ENCODE peak calls at places on chromosomes 3 and 15, in seven cellular contexts. One of them, this sample, is unnamed.
A peak's percentile ranks its signal among the peaks of the same experiment; 100 is the strongest.

GRCh38 chr3:194536883-194537637 is 50.3 kb upstream of the ATP13A3 start:
- DNase-seq in GM10248: no peak
- DNase-seq in cardiac muscle cell: no peak
- DNase-seq in stomach: peak; percentile 80
- DNase-seq in HCT116: no peak
- DNase-seq in coronary artery: no peak
- DNase-seq in prostate gland: peak; percentile 83
- DNase-seq in this sample: no peak

GRCh38 chr3:18656866-18657265 is 231.7 kb upstream of the SATB1 start:
- DNase-seq in coronary artery: no peak
- DNase-seq in prostate gland: no peak
- DNase-seq in cardiac muscle cell: no peak
- DNase-seq in HCT116: no peak
- DNase-seq in GM10248: no peak
- DNase-seq in stomach: no peak
- DNase-seq in this sample: no peak

GRCh38 chr3:74129056-74129455 is 485.4 kb downstream of the CNTN3 start:
- DNase-seq in stomach: no peak
- DNase-seq in cardiac muscle cell: no peak
- DNase-seq in prostate gland: no peak
- DNase-seq in coronary artery: no peak
- DNase-seq in HCT116: no peak
- DNase-seq in GM10248: no peak
- DNase-seq in this sample: no peak

GRCh38 chr3:154615451-154615850 is 185.5 kb upstream of the GPR149 start:
- DNase-seq in HCT116: no peak
- DNase-seq in GM10248: no peak
- DNase-seq in prostate gland: no peak
- DNase-seq in cardiac muscle cell: no peak
- DNase-seq in stomach: no peak
- DNase-seq in coronary artery: no peak
- DNase-seq in this sample: no peak

GRCh38 chr3:126894516-126894915 is 88.4 kb upstream of the PLXNA1 start:
- DNase-seq in coronary artery: no peak
- DNase-seq in GM10248: no peak
- DNase-seq in prostate gland: no peak
- DNase-seq in cardiac muscle cell: no peak
- DNase-seq in stomach: no peak
- DNase-seq in HCT116: no peak
- DNase-seq in this sample: no peak

GRCh38 chr3:117059054-117059989 is 349.7 kb downstream of the TUSC7 start:
- DNase-seq in coronary artery: no peak
- DNase-seq in HCT116: peak; percentile 6
- DNase-seq in GM10248: no peak
- DNase-seq in prostate gland: no peak
- DNase-seq in stomach: no peak
- DNase-seq in cardiac muscle cell: peak; percentile 52
- DNase-seq in this sample: no peak

GRCh38 chr15:38362355-38362754 is 91.6 kb upstream of the FAM98B start:
- DNase-seq in cardiac muscle cell: no peak
- DNase-seq in coronary artery: no peak
- DNase-seq in HCT116: no peak
- DNase-seq in GM10248: no peak
- DNase-seq in prostate gland: no peak
- DNase-seq in stomach: no peak
- DNase-seq in this sample: no peak

GRCh38 chr3:65422154-65422553 is 616.6 kb downstream of the MAGI1 start:
- DNase-seq in coronary artery: no peak
- DNase-seq in stomach: no peak
- DNase-seq in cardiac muscle cell: no peak
- DNase-seq in GM10248: no peak
- DNase-seq in prostate gland: no peak
- DNase-seq in HCT116: no peak
- DNase-seq in this sample: no peak

GRCh38 chr15:68435966-68436365 is 4.0 kb upstream of the ITGA11 start:
- DNase-seq in HCT116: no peak
- DNase-seq in prostate gland: no peak
- DNase-seq in coronary artery: peak; percentile 72
- DNase-seq in cardiac muscle cell: no peak
- DNase-seq in stomach: no peak
- DNase-seq in GM10248: no peak
- DNase-seq in this sample: peak; percentile 54

GRCh38 chr3:110491413-110491812 is 580.2 kb upstream of the NECTIN3 start:
- DNase-seq in cardiac muscle cell: no peak
- DNase-seq in prostate gland: no peak
- DNase-seq in coronary artery: no peak
- DNase-seq in HCT116: no peak
- DNase-seq in stomach: no peak
- DNase-seq in GM10248: no peak
- DNase-seq in this sample: no peak

GRCh38 chr15:33837294-33837693 is 131.0 kb upstream of the CHRM5 start:
- DNase-seq in stomach: no peak
- DNase-seq in cardiac muscle cell: no peak
- DNase-seq in HCT116: no peak
- DNase-seq in GM10248: no peak
- DNase-seq in coronary artery: no peak
- DNase-seq in prostate gland: no peak
- DNase-seq in this sample: no peak

GRCh38 chr3:117052356-117052755 is 342.8 kb downstream of the TUSC7 start:
- DNase-seq in stomach: no peak
- DNase-seq in cardiac muscle cell: no peak
- DNase-seq in coronary artery: no peak
- DNase-seq in prostate gland: no peak
- DNase-seq in HCT116: no peak
- DNase-seq in GM10248: no peak
- DNase-seq in this sample: no peak

GRCh38 chr15:84595660-84596059 is 5.1 kb upstream of the ZSCAN2 start:
- DNase-seq in HCT116: no peak
- DNase-seq in stomach: no peak
- DNase-seq in coronary artery: no peak
- DNase-seq in prostate gland: no peak
- DNase-seq in GM10248: no peak
- DNase-seq in cardiac muscle cell: no peak
- DNase-seq in this sample: no peak

GRCh38 chr15:63288342-63288741 is 10.9 kb downstream of the APH1B start:
- DNase-seq in cardiac muscle cell: no peak
- DNase-seq in HCT116: no peak
- DNase-seq in GM10248: no peak
- DNase-seq in prostate gland: no peak
- DNase-seq in coronary artery: no peak
- DNase-seq in stomach: no peak
- DNase-seq in this sample: no peak

GRCh38 chr15:92205255-92205739 is 188.4 kb upstream of the ST8SIA2 start:
- DNase-seq in HCT116: no peak
- DNase-seq in stomach: no peak
- DNase-seq in coronary artery: no peak
- DNase-seq in cardiac muscle cell: peak; percentile 43
- DNase-seq in GM10248: no peak
- DNase-seq in prostate gland: no peak
- DNase-seq in this sample: peak; percentile 53
- TF ChIP-seq CTCF in HCT116: peak; percentile 16
- TF ChIP-seq CTCF in stomach: no peak
- TF ChIP-seq CTCF in coronary artery: no peak
- TF ChIP-seq CTCF in cardiac muscle cell: no peak
- TF ChIP-seq CTCF in GM10248: no peak
- TF ChIP-seq CTCF in prostate gland: no peak
- TF ChIP-seq CTCF in this sample: no peak

GRCh38 chr3:32420138-32420981 is 28.7 kb downstream of the CMTM7 start:
- DNase-seq in stomach: peak; percentile 54
- DNase-seq in coronary artery: no peak
- DNase-seq in cardiac muscle cell: peak; percentile 48
- DNase-seq in GM10248: peak; percentile 78
- DNase-seq in HCT116: peak; percentile 97
- DNase-seq in prostate gland: peak; percentile 46
- DNase-seq in this sample: no peak
- TF ChIP-seq CTCF in stomach: no peak
- TF ChIP-seq CTCF in coronary artery: no peak
- TF ChIP-seq CTCF in cardiac muscle cell: peak; percentile 21
- TF ChIP-seq CTCF in GM10248: no peak
- TF ChIP-seq CTCF in HCT116: peak; percentile 52
- TF ChIP-seq CTCF in prostate gland: peak; percentile 50
- TF ChIP-seq CTCF in this sample: no peak

GRCh38 chr3:95718168-95718567 is 1096.2 kb upstream of the EPHA6 start:
- DNase-seq in stomach: no peak
- DNase-seq in cardiac muscle cell: no peak
- DNase-seq in HCT116: no peak
- DNase-seq in GM10248: no peak
- DNase-seq in prostate gland: no peak
- DNase-seq in coronary artery: no peak
- DNase-seq in this sample: no peak
- TF ChIP-seq CTCF in stomach: no peak
- TF ChIP-seq CTCF in cardiac muscle cell: no peak
- TF ChIP-seq CTCF in HCT116: no peak
- TF ChIP-seq CTCF in GM10248: no peak
- TF ChIP-seq CTCF in prostate gland: no peak
- TF ChIP-seq CTCF in coronary artery: no peak
- TF ChIP-seq CTCF in this sample: no peak

GRCh38 chr3:11643212-11644087 is at the start of gene VGLL4:
- DNase-seq in HCT116: peak; percentile 46
- DNase-seq in coronary artery: peak; percentile 94
- DNase-seq in stomach: peak; percentile 87
- DNase-seq in prostate gland: peak; percentile 88
- DNase-seq in cardiac muscle cell: peak; percentile 97
- DNase-seq in GM10248: peak; percentile 74
- DNase-seq in this sample: peak; percentile 96

GRCh38 chr3:11641683-11642407 is 1.9 kb downstream of the VGLL4 start:
- DNase-seq in coronary artery: no peak
- DNase-seq in GM10248: peak; percentile 43
- DNase-seq in HCT116: no peak
- DNase-seq in prostate gland: no peak
- DNase-seq in stomach: no peak
- DNase-seq in cardiac muscle cell: peak; percentile 53
- DNase-seq in this sample: no peak

GRCh38 chr3:11640009-11640673 is 3.6 kb downstream of the VGLL4 start:
- DNase-seq in prostate gland: no peak
- DNase-seq in coronary artery: no peak
- DNase-seq in cardiac muscle cell: no peak
- DNase-seq in GM10248: no peak
- DNase-seq in HCT116: no peak
- DNase-seq in stomach: no peak
- DNase-seq in this sample: no peak

GRCh38 chr3:11642455-11643162 is 1.1 kb downstream of the VGLL4 start:
- DNase-seq in stomach: peak; percentile 58
- DNase-seq in prostate gland: peak; percentile 58
- DNase-seq in cardiac muscle cell: peak; percentile 55
- DNase-seq in HCT116: peak; percentile 16
- DNase-seq in GM10248: peak; percentile 75
- DNase-seq in coronary artery: peak; percentile 87
- DNase-seq in this sample: no peak

GRCh38 chr3:11641316-11641682 is 2.4 kb downstream of the VGLL4 start:
- DNase-seq in cardiac muscle cell: no peak
- DNase-seq in stomach: no peak
- DNase-seq in coronary artery: no peak
- DNase-seq in GM10248: no peak
- DNase-seq in prostate gland: no peak
- DNase-seq in HCT116: no peak
- DNase-seq in this sample: no peak
- TF ChIP-seq CTCF in cardiac muscle cell: no peak
- TF ChIP-seq CTCF in stomach: no peak
- TF ChIP-seq CTCF in coronary artery: no peak
- TF ChIP-seq CTCF in GM10248: no peak
- TF ChIP-seq CTCF in prostate gland: no peak
- TF ChIP-seq CTCF in HCT116: no peak
- TF ChIP-seq CTCF in this sample: peak; percentile 14

GRCh38 chr3:16884748-16885587 is at the start of gene PLCL2:
- DNase-seq in GM10248: peak; percentile 73
- DNase-seq in stomach: peak; percentile 50
- DNase-seq in cardiac muscle cell: peak; percentile 69
- DNase-seq in coronary artery: peak; percentile 76
- DNase-seq in HCT116: no peak
- DNase-seq in prostate gland: no peak
- DNase-seq in this sample: no peak
- TF ChIP-seq CTCF in GM10248: peak; percentile 14
- TF ChIP-seq CTCF in stomach: no peak
- TF ChIP-seq CTCF in cardiac muscle cell: peak; percentile 3
- TF ChIP-seq CTCF in coronary artery: no peak
- TF ChIP-seq CTCF in HCT116: no peak
- TF ChIP-seq CTCF in prostate gland: no peak
- TF ChIP-seq CTCF in this sample: no peak